ENCODE peak calls at places on chromosomes 4 and X, in eight cellular contexts. O, A, R, X, N, D, E and M are unnamed samples.

GRCh38 chr4:85180533-85180932 is 214.0 kb upstream of the WDFY3 start:
- DNase-seq in O (peak; percentile 6), X (no peak), A (no peak), R (no peak), E (no peak), D (no peak), N (no peak), M (no peak)

GRCh38 chrX:70453024-70453618 is 8.5 kb downstream of the DLG3 start:
- DNase-seq in O (no peak), X (no peak), R (no peak), N (no peak), E (no peak), D (no peak), A (no peak), M (no peak)

GRCh38 chr4:95547708-95548471 is 883 bp downstream of the UNC5C start:
- DNase-seq in E (no peak), O (no peak), R (no peak), N (peak; percentile 24), A (peak; percentile 18), D (peak; percentile 45), X (no peak), M (no peak)

GRCh38 chr4:87003266-87003665 is 68.5 kb downstream of the AFF1 start:
- DNase-seq in A (no peak), R (no peak), D (no peak), E (no peak), O (no peak), X (no peak), N (peak; percentile 33), M (no peak)

GRCh38 chr4:71377561-71377960 is 38.7 kb downstream of the SLC4A4 start:
- DNase-seq in D (no peak), O (no peak), E (no peak), X (no peak), N (no peak), R (no peak), A (peak; percentile 68), M (no peak)

GRCh38 chr4:104989363-104989762 is 157.3 kb upstream of the TET2 start:
- DNase-seq in E (no peak), R (no peak), N (peak; percentile 29), A (no peak), X (no peak), D (no peak), O (no peak), M (no peak)

GRCh38 chr4:78954048-78954666 is 14.9 kb upstream of the PAQR3 start:
- DNase-seq in R (no peak), E (no peak), X (peak; percentile 49), O (peak; percentile 47), D (peak; percentile 43), A (no peak), N (peak; percentile 10), M (no peak)

GRCh38 chrX:71908387-71908786 is 2.3 kb upstream of the NHSL2 start:
- DNase-seq in R (no peak), D (no peak), O (no peak), A (no peak), N (no peak), X (no peak), E (no peak), M (no peak)

GRCh38 chrX:140090800-140091275 is 125.5 kb upstream of the CXorf66 start:
- DNase-seq in N (no peak), E (no peak), A (no peak), D (no peak), X (no peak), O (no peak), R (no peak), M (no peak)

GRCh38 chrX:39998636-39999406 is 98.9 kb downstream of the BCOR start:
- DNase-seq in A (no peak), R (no peak), O (no peak), X (no peak), D (no peak), N (no peak), E (no peak), M (no peak)

GRCh38 chr4:1400191-1400805 is 5.9 kb downstream of the NKX1-1 start:
- DNase-seq in E (no peak), O (no peak), A (no peak), D (peak; percentile 4), X (no peak), N (no peak), R (no peak), M (no peak)

GRCh38 chr4:56003606-56004005 is 54.9 kb downstream of the CEP135 start:
- DNase-seq in A (no peak), O (no peak), R (no peak), X (no peak), E (no peak), N (no peak), D (no peak), M (no peak)

GRCh38 chrX:113644426-113644825 is 803.8 kb upstream of the AMOT start:
- DNase-seq in R (no peak), E (peak; percentile 1), A (peak; percentile 27), D (no peak), N (no peak), X (no peak), O (no peak), M (no peak)

GRCh38 chr4:111475001-111475400 is 670.3 kb upstream of the FAM241A start:
- DNase-seq in E (peak; percentile 15), O (no peak), X (peak; percentile 13), A (peak; percentile 22), R (no peak), N (peak; percentile 55), D (peak; percentile 42), M (no peak)

GRCh38 chr4:3736290-3736689 is 29.9 kb upstream of the ADRA2C start:
- DNase-seq in R (no peak), A (no peak), D (no peak), N (no peak), E (no peak), O (no peak), X (no peak), M (no peak)

GRCh38 chr4:101042847-101043246 is 304.5 kb downstream of the PPP3CA start:
- DNase-seq in X (no peak), R (no peak), D (no peak), E (no peak), O (no peak), N (no peak), A (no peak), M (no peak)

GRCh38 chr4:74109894-74110605 is 11.1 kb upstream of the CXCL2 start:
- DNase-seq in E (no peak), N (no peak), X (no peak), A (peak; percentile 58), D (no peak), R (no peak), O (no peak), M (no peak)

GRCh38 chr4:2254665-2255500 is 7.0 kb downstream of the MXD4 start:
- DNase-seq in E (no peak), R (no peak), O (no peak), D (no peak), N (no peak), A (no peak), X (no peak), M (no peak)

GRCh38 chrX:101416691-101417090 is 8.7 kb downstream of the HNRNPH2 start:
- DNase-seq in E (no peak), O (no peak), N (no peak), A (no peak), X (no peak), R (no peak), D (no peak), M (no peak)

GRCh38 chr4:41452484-41453225 is 85.3 kb upstream of the LIMCH1 start:
- DNase-seq in D (no peak), E (no peak), N (peak; percentile 46), R (no peak), A (no peak), X (peak; percentile 80), O (no peak), M (no peak)

GRCh38 chr4:14853186-14853946 is 148.9 kb upstream of the CPEB2 start:
- DNase-seq in X (no peak), E (no peak), R (no peak), O (no peak), N (peak; percentile 80), A (peak; percentile 84), D (no peak), M (no peak)

GRCh38 chr4:111883557-111883999 is 261.7 kb upstream of the FAM241A start:
- DNase-seq in E (no peak), R (no peak), A (no peak), N (no peak), D (peak; percentile 85), X (peak; percentile 92), O (no peak), M (no peak)

GRCh38 chr4:1718095-1718850 is 2.9 kb downstream of the TMEM129 start:
- DNase-seq in N (no peak), A (no peak), E (no peak), X (no peak), O (peak; percentile 33), D (no peak), R (no peak), M (no peak)

GRCh38 chr4:84503495-84504437 is 4.7 kb upstream of the NKX6-1 start:
- DNase-seq in X (peak; percentile 57), O (peak; percentile 70), E (peak; percentile 49), R (no peak), N (peak; percentile 74), D (peak; percentile 44), A (peak; percentile 79), M (no peak)

GRCh38 chr4:1511441-1512041 is 105.3 kb upstream of the NKX1-1 start:
- DNase-seq in X (no peak), N (peak; percentile 69), O (peak; percentile 94), D (peak; percentile 46), A (no peak), R (no peak), E (no peak), M (peak; percentile 7)

GRCh38 chrX:132651411-132652086 is 162.7 kb upstream of the MBNL3 start:
- DNase-seq in N (no peak), O (peak; percentile 5), A (peak; percentile 17), X (no peak), R (no peak), E (no peak), D (no peak), M (no peak)

GRCh38 chr4:113975578-113975977 is 3.9 kb downstream of the ARSJ start:
- DNase-seq in R (no peak), N (no peak), A (no peak), E (no peak), O (no peak), X (peak; percentile 13), D (no peak), M (no peak)

GRCh38 chr4:151717909-151718613 is 42.7 kb downstream of the GATB start:
- DNase-seq in A (no peak), O (no peak), X (no peak), N (no peak), E (no peak), R (no peak), D (no peak), M (no peak)

GRCh38 chrX:101040197-101040596 is 11.7 kb downstream of the TRMT2B start:
- DNase-seq in E (no peak), N (no peak), A (peak; percentile 7), D (no peak), X (no peak), R (no peak), O (no peak), M (no peak)